ENCODE peak calls at places on chromosomes 6 and 20, in seven cellular contexts. H is H1, U is SK-N-SH, T is HepG2, I is HCT116, Y is GM12878, M is K562. R is an unnamed sample. For H3K4me1 and H3K36me3, the result is how much of the 10 kb centered on the place peaks cover.

GRCh38 chr20:46699651-46700359 is 9.6 kb upstream of the SLC2A10 start:
- DNase-seq in H (no peak), U (no peak), T (peak), I (no peak), Y (no peak), M (peak), R (no peak)

GRCh38 chr20:12875510-12875909 is 133.3 kb upstream of the SPTLC3 start:
- DNase-seq in H (no peak), U (no peak), T (peak), I (no peak), Y (no peak), M (no peak), R (no peak)

GRCh38 chr6:7050911-7051779 is 56.6 kb upstream of the RREB1 start:
- DNase-seq in H (no peak), U (no peak), T (no peak), I (no peak), Y (no peak), M (no peak), R (no peak)

GRCh38 chr6:52576054-52576391 is 837 bp downstream of the TRAM2 start:
- DNase-seq in H (no peak), U (no peak), T (no peak), I (no peak), Y (no peak), M (no peak), R (no peak)

GRCh38 chr6:35808688-35809087 is 3.5 kb downstream of the LHFPL5 start:
- DNase-seq in H (no peak), U (no peak), T (no peak), I (no peak), Y (no peak), M (no peak), R (no peak)

GRCh38 chr20:761418-762381 is 6.6 kb downstream of the SLC52A3 start:
- DNase-seq in H (no peak), U (no peak), T (no peak), I (no peak), Y (no peak), M (no peak), R (no peak)

GRCh38 chr6:47028835-47029360 is 13.2 kb downstream of the ADGRF1 start:
- DNase-seq in H (no peak), U (no peak), T (no peak), I (no peak), Y (no peak), M (no peak), R (no peak)

GRCh38 chr6:35484921-35485392 is 11.9 kb downstream of the TEAD3 start:
- DNase-seq in H (no peak), U (peak), T (no peak), I (no peak), Y (no peak), M (no peak), R (no peak)

GRCh38 chr20:10489853-10490627 is 54.9 kb downstream of the SLX4IP start:
- DNase-seq in H (no peak), U (no peak), T (no peak), I (no peak), Y (no peak), M (no peak), R (no peak)

GRCh38 chr20:50980071-50980681 is 21.6 kb downstream of the MOCS3 start:
- DNase-seq in H (no peak), U (no peak), T (peak), I (no peak), Y (no peak), M (no peak), R (no peak)

GRCh38 chr6:54008589-54008988 is 102.7 kb upstream of the MLIP start:
- DNase-seq in H (no peak), U (no peak), T (no peak), I (no peak), Y (no peak), M (no peak), R (no peak)

GRCh38 chr6:54013966-54014365 is 97.3 kb upstream of the MLIP start:
- DNase-seq in H (no peak), U (no peak), T (no peak), I (no peak), Y (no peak), M (no peak), R (no peak)

GRCh38 chr6:54011277-54011648 is 100.0 kb upstream of the MLIP start:
- DNase-seq in H (no peak), U (no peak), T (no peak), I (no peak), Y (no peak), M (no peak), R (no peak)

GRCh38 chr6:54009052-54009654 is 102.1 kb upstream of the MLIP start:
- DNase-seq in H (no peak), U (no peak), T (peak), I (no peak), Y (no peak), M (no peak), R (no peak)

DNA sequence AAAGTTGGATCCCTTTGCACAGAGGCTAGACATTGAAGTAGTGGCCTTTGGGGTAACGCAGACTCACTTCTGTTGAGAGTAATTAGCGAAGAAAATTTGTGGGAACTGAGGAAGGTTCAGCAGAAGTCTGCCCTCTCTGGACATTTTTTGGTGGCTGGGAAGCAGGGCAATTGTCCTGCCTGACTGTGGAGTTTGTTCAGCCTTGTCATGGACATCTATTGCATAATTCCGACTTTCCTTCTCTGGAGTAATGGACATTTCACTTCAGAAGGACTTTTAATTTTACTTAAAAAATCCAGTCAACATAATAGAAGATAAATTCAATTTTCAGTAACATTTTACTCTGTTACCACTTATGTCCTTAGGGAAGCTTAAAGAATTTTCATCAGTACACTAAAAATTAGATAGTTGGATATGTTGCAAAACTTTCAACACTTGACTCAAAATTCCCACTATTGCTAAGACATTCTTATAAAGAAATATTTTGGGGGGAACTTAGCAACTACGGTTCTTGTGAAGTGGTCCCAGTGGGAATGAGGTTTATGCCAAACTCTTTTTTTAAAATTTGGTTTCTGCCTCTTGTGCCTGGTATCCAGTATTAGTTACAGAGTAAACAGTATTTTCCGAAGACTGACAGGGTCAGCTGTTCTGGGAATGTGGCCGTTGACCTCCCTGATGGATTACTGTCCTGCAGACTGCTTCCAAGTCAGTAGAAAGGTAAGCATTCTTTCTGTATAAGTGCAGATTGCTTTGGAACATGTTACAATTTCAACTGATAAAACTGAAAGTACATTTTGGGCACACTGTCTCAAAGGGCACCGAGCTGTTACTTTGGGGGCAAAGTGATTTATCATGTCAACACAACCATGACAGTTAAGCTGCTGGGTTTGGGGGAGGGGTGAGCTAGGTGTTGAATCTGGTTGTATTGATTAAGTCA is 100.6 kb upstream of the MLIP start:
- DNase-seq in H (no peak), U (no peak), T (peak), I (no peak), Y (no peak), M (no peak), R (no peak)
- H3K4me1 ChIP-seq in H (under half), U (under half), T (under half), I (under half), Y (under half), M (under half), R (under half)

DNA sequence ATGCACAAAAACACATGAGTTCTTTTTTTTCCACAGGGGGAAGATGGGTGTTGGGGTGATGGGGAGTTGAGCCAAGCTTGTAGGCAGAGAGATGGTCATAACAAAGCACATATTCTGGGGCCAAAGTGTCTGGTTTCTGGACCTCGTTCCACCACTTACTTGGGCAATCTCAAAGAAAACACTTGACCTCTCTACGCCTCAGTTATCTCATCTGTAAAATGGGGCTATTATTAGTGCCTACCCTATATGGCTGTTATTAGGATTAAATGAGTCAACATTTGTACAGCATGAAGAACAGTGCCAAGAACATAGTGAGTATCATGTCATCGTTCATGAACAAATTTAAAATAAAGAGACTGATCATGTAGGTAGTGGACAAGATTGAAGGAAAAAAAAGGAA is 14.5 kb downstream of the EEF1E1 start:
- DNase-seq in H (no peak), U (no peak), T (no peak), I (no peak), Y (no peak), M (no peak), R (no peak)
- H3K36me3 ChIP-seq in H (half or more), U (under half), T (half or more), I (under half), Y (under half), M (half or more), R (half or more)

DNA sequence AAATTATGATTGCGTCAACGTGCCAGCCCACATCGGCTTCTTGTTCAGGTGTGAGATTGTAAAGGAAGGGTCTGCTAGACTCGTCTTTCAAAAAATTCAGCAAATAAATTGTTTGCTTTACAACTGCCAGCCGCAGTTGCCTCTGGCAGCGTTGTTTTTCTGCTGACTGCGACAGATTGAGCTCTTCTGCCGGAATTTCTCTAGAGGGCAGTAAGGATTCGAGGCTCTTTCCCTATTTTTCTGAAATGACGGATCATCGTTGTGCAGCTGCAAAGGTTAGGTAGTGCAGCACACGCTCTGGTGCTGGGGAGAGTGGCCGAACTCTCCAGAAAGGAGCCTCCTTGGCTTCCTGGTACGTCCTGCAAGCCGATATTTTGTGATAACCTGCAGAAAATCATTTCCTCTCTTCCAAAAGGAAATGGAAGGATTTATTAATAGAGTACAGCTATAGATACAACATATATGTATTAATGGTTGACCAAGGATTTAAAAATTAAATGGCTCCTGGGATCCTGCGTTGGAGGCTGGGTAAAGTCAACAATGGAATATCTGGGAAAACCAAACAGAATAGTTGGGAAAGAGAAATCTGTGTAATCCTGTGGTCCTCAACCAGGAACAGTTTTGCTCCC is 121.9 kb upstream of the ZFP64 start:
- DNase-seq in H (no peak), U (peak), T (peak), I (peak), Y (no peak), M (no peak), R (peak)
- TF ChIP-seq YY1 in H (no peak), U (no peak), T (no peak), I (no peak), Y (no peak), M (no peak), R (no peak)

GRCh38 chr20:5195655-5196054 is 68.8 kb downstream of the CDS2 start:
- DNase-seq in H (no peak), U (no peak), T (no peak), I (no peak), Y (no peak), M (no peak), R (no peak)
- H3K4me1 ChIP-seq in H (under half), U (under half), T (under half), I (under half), Y (under half), M (under half), R (under half)

GRCh38 chr6:42937548-42938427 is 8.5 kb downstream of the CNPY3 start:
- DNase-seq in H (no peak), U (no peak), T (no peak), I (no peak), Y (no peak), M (no peak), R (no peak)
- H3K36me3 ChIP-seq in H (under half), U (under half), T (under half), I (under half), Y (under half), M (half or more), R (half or more)

GRCh38 chr6:166143011-166143410 is 24.6 kb downstream of the TBXT start:
- DNase-seq in H (no peak), U (no peak), T (no peak), I (no peak), Y (no peak), M (no peak), R (no peak)

DNA sequence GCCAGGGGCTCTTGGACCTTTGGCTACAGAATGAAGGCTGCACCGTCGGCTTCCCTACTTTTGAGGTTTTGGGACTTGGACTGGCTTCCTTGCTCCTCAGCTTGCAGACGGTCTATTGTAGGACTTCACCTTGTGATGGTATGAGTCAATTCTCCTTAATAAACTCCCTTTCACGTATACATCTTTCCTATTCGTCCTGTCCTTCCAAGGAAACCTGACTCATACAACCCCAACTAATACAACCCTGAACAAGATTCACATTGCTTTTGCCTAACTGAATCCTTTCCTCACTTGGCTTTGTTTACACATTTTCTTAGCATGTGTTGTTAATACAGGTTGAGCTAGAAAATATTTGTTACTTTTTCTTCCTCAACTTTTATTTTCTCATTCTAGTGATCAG is 21.9 kb downstream of the TBXT start:
- DNase-seq in H (no peak), U (no peak), T (no peak), I (no peak), Y (no peak), M (no peak), R (no peak)
- TF ChIP-seq YY1 in H (no peak), U (no peak), T (no peak), I (no peak), Y (no peak), M (no peak), R (no peak)

DNA sequence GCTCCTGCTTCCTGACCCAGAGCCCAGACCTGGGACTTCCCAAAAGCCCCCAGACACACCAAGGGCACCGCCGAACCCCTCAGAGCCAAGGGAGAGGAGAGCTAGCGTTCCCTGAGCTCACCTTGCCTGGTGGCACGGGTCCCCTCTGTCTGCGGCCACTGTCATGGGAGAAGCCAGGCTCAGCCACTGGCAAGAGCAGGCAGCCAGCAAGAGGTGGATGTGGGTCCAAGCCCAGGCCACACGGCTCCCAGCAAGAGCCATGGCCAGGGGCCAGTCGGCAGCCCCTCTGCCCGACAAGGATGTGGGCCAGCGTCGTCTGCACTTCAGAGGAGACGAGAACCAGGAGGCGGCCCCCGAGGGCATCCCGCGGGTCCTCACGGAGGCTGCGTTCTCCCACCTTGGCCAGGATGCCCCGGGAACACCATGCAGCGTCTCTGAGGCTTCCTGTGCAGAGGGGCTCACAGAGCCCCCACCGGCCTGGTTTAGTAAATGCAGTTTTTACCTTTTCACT is 2.2 kb upstream of the PPDPF start:
- DNase-seq in H (no peak), U (peak), T (no peak), I (no peak), Y (no peak), M (no peak), R (no peak)
- H3K4me1 ChIP-seq in H (under half), U (under half), T (under half), I (under half), Y (under half), M (half or more), R (under half)

GRCh38 chr20:45347297-45347935 is 808 bp downstream of the SDC4 start:
- DNase-seq in H (no peak), U (peak), T (no peak), I (no peak), Y (no peak), M (no peak), R (no peak)

GRCh38 chr20:45347936-45348809 is at the start of gene SDC4:
- DNase-seq in H (no peak), U (peak), T (no peak), I (no peak), Y (no peak), M (peak), R (no peak)

GRCh38 chr20:45346851-45347250 is 1.4 kb downstream of the SDC4 start:
- DNase-seq in H (no peak), U (no peak), T (no peak), I (no peak), Y (no peak), M (no peak), R (no peak)

GRCh38 chr20:45352729-45353128 is 4.5 kb upstream of the SDC4 start:
- DNase-seq in H (no peak), U (no peak), T (no peak), I (no peak), Y (no peak), M (no peak), R (no peak)

DNA sequence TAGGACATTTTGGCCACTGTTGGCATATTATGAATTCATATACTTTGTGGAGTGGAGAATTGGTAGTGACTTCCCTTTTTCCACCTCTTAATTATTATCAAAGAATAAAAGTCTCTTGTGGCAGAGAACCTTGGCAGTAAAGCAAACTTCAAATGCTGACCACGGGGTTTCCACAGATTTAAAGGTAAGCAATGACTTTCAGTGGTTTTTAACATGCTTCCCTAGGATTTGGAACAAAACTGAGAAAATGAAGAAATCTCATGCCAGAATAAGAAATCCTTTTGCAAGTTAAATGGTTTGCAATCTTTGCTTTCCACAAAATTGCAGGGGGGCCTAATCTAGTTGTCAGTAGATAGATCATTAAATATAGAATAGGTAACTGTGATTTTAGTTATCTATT is 2.0 kb upstream of the SDC4 start:
- DNase-seq in H (no peak), U (no peak), T (no peak), I (no peak), Y (no peak), M (no peak), R (no peak)
- H3K36me3 ChIP-seq in H (under half), U (under half), T (under half), I (under half), Y (under half), M (under half), R (under half)

GRCh38 chr6:18400831-18401446 is 13.8 kb downstream of the RNF144B start:
- DNase-seq in H (no peak), U (no peak), T (no peak), I (no peak), Y (peak), M (no peak), R (no peak)
- TF ChIP-seq YY1 in H (no peak), U (no peak), T (no peak), I (no peak), Y (peak), M (no peak), R (no peak)

R was measured in NT2/D1.